ENCODE peak calls at places on chromosomes 13 and 19, in seven cellular contexts. I is right lobe of liver, Z is esophagus squamous epithelium, T is heart left ventricle, K is retinal pigment epithelial cell, S is tibial artery, X is psoas muscle. V is an unnamed sample.

GRCh38 chr13:46383383-46383782 is 3.7 kb downstream of the RUBCNL start:
- DNase-seq in Z (no peak), T (no peak), S (no peak), X (no peak), K (no peak), I (no peak), V (no peak)

GRCh38 chr19:2357279-2358206 is 2.5 kb upstream of the TMPRSS9 start:
- DNase-seq in T (no peak), I (no peak), S (no peak), X (no peak), Z (no peak), K (no peak), V (no peak)

GRCh38 chr13:21232599-21232998 is 56.1 kb downstream of the MRPL57 start:
- DNase-seq in K (no peak), X (no peak), T (no peak), S (no peak), I (no peak), Z (no peak), V (no peak)

GRCh38 chr19:50480281-50481111 is 3.8 kb upstream of the GARIN5A start:
- DNase-seq in I (no peak), X (peak), Z (no peak), T (peak), K (no peak), S (no peak), V (no peak)

GRCh38 chr13:35978607-35979316 is 152.4 kb downstream of the DCLK1 start:
- DNase-seq in K (peak), X (no peak), T (no peak), I (no peak), Z (no peak), S (no peak), V (peak)

GRCh38 chr13:98446234-98446621 is 130.7 kb downstream of the STK24 start:
- DNase-seq in X (no peak), S (no peak), I (no peak), T (no peak), K (no peak), Z (no peak), V (no peak)

GRCh38 chr19:18193388-18194207 is 580 bp downstream of the MPV17L2 start:
- DNase-seq in K (no peak), X (peak), Z (no peak), I (no peak), T (no peak), S (peak), V (no peak)

GRCh38 chr13:21006141-21007005 is 55.0 kb downstream of the LATS2 start:
- DNase-seq in T (no peak), Z (no peak), X (no peak), K (no peak), I (no peak), S (peak), V (no peak)

GRCh38 chr13:81446441-81446840 is 1105.5 kb upstream of the SPRY2 start:
- DNase-seq in S (no peak), X (no peak), K (no peak), Z (no peak), T (no peak), I (no peak), V (no peak)

GRCh38 chr13:33377825-33378224 is 92.3 kb upstream of the STARD13 start:
- DNase-seq in X (no peak), I (no peak), T (no peak), Z (no peak), K (no peak), S (no peak), V (no peak)

GRCh38 chr13:33375421-33375820 is 89.9 kb upstream of the STARD13 start:
- DNase-seq in X (no peak), K (no peak), T (no peak), S (no peak), I (no peak), Z (no peak), V (no peak)

GRCh38 chr13:33376212-33376611 is 90.7 kb upstream of the STARD13 start:
- DNase-seq in I (no peak), K (no peak), S (no peak), X (no peak), Z (no peak), T (no peak), V (no peak)

GRCh38 chr13:33372251-33372919 is 86.8 kb upstream of the STARD13 start:
- DNase-seq in T (no peak), X (no peak), K (no peak), I (no peak), S (no peak), Z (no peak), V (no peak)

DNA sequence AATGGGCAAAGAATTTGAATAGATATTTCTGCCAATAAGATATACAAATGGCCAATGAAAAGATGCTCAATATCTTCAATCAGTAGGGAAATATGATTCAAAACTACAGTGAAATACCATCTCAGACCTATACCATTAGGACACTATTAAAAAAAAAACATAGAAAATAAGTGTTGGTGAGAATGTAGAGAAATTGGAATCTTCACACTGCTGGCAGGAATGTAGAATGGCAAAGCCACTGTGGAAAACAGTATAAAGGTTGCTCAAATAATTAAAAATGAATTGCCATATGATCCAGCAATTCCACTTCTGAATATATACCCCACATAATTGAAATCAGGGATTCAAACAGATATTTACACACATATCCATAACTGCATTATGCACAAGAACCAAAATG is 88.1 kb upstream of the STARD13 start:
- DNase-seq in K (no peak), S (no peak), T (no peak), I (no peak), Z (no peak), X (no peak), V (no peak)
- TF ChIP-seq CTCF in K (no peak), S (no peak), T (no peak), I (no peak), Z (no peak), X (no peak), V (no peak)

DNA sequence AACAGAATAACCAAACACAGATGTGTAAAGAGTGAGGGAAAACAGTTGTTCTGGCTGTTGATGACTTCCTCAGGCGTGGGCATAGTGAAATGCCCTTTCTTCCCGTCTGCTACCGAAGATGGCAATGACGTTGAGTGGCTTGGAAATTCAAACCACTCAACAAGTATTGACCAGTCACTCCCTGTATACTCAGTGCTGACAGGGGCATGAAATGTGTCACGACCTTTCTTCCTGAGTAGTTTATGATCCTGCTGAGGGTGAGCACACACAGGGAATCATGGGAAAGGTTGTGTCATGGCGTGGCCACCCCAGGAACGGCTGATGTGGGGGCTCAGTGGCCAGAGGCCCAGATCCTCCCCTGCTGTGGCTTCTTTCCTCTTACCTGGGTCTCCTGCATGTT is 87.8 kb upstream of the C1QTNF9B start:
- DNase-seq in T (no peak), S (no peak), K (no peak), Z (no peak), X (no peak), I (no peak), V (no peak)
- H3K4me3 ChIP-seq in T (no peak), S (no peak), K (no peak), Z (no peak), X (no peak), I (no peak), V (no peak)

GRCh38 chr19:58387338-58388174 is 487 bp downstream of the RPS5 start:
- DNase-seq in I (no peak), K (no peak), Z (no peak), X (no peak), S (no peak), T (no peak), V (no peak)
- TF ChIP-seq CTCF in I (no peak), K (peak), Z (no peak), X (no peak), S (no peak), T (no peak), V (no peak)

DNA sequence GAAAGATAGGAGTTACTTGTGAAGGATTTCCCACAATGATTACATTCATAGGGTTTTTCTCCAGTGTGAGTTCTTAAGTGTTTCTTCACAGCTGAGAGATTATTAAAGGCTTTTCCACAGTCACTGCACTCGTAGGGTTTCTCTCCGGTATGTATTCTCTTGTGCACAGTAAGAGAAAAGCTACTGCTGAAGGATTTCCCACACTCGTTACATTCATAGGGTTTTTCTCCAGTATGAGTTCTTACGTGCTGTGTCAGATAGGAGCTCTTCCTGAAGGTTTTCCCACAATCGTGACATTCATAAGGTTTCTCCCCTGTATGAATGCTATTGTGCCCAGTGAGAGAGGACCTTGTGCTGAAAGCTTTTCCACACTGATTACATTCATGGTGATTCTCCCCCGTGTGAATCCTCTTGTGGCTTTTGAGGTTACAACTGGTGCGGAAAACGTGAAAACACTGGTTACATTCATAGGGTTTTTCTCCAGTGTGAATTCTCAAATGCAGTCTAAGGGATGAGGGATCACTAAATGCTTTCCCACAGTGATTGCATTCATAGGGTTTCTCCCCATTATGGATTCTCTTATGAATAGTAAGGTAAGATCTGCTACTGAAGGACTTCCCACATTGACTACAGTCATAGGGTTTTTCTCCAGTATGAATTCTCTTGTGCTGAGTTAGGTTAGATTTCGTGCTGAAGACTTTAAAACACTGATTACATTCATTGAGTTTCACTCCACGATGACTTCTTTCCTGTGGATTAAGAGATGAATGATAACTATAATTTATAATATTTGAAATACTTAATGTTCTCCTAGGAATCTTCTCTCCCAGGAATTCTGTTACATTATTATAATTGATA is 20.6 kb downstream of the ZNF558 start:
- DNase-seq in Z (no peak), X (no peak), T (no peak), I (no peak), S (no peak), K (no peak), V (no peak)
- H3K4me3 ChIP-seq in Z (no peak), X (no peak), T (no peak), I (no peak), S (no peak), K (no peak), V (no peak)

DNA sequence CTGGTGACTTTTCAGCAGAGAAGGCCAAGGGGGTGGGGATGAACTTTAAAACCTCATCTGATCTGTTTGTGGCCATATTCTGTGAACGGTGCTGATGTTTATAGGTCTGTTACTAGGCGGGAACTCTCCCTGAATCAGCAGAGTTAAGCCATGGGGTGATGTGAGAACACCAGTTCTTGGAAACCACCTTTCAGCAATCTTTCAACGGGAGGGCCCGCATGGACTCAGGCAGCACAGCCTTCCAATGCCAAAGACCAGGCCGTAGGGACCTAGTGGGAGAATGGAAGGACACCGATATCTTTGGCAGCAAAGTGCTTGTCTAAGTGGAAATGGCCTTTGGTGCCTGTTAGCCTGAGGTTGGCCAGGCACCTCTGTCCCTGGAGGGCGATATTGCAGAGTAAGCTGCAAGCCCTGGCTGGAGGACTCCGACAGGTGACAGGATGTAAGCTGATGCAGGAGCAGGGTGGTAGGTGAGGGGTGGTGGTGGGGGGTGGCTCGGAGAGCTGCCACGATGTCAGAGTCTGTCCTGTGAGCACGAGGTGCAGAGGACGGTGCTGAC is 57.0 kb downstream of the ERCC5 start:
- DNase-seq in S (no peak), I (peak), Z (no peak), K (no peak), X (peak), T (peak), V (no peak)
- TF ChIP-seq CTCF in S (no peak), I (no peak), Z (no peak), K (no peak), X (no peak), T (no peak), V (no peak)

GRCh38 chr19:41813911-41814310 is 17.5 kb downstream of the CEACAM3 start:
- DNase-seq in X (no peak), T (no peak), I (peak), Z (no peak), K (no peak), S (no peak), V (no peak)

GRCh38 chr19:41808663-41809566 is 12.5 kb downstream of the CEACAM3 start:
- DNase-seq in X (peak), Z (no peak), S (no peak), I (peak), T (peak), K (no peak), V (no peak)

GRCh38 chr19:41811981-41812380 is 15.6 kb downstream of the CEACAM3 start:
- DNase-seq in Z (no peak), I (peak), K (no peak), S (no peak), T (no peak), X (no peak), V (no peak)

GRCh38 chr19:41810301-41810700 is 13.9 kb downstream of the CEACAM3 start:
- DNase-seq in K (no peak), X (peak), T (no peak), S (no peak), Z (no peak), I (peak), V (no peak)

DNA sequence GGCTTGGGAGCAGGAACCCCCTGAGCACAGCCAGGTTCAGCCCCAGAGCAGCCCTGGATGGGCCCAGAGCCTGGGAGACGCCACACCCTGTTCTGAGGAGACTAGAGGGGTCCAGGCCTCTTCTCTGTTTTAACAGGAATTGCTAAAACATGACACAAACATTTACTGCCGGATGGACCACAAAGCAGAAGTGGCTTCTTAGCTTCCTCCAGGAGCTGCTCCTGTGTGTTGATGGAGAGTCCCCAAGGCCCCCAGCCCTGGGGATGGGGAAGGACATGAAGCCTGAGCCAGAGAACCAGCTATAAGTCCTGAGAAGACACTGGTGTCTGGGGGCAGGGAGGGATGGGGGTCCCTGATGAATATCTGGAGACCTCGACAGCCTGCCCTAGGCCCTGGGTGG is 14.6 kb downstream of the CEACAM3 start:
- DNase-seq in S (no peak), Z (no peak), X (no peak), K (no peak), T (peak), I (peak), V (no peak)
- H3K4me3 ChIP-seq in S (no peak), Z (no peak), X (no peak), K (no peak), T (no peak), I (no peak), V (no peak)

V was measured in astrocyte of the cerebellum.